ENCODE peak calls at places on chromosome 10, in five cellular contexts. H is CD8-positive, alpha-beta T cell; F is A549; Z is A673; N is hepatocyte. E is an unnamed sample.

GRCh38 chr10:109205929-109206585 is 717.3 kb downstream of the XPNPEP1 start:
- DNase-seq in Z (peak; percentile 82), F (no peak), H (no peak), N (peak; percentile 49), E (no peak)

GRCh38 chr10:114748270-114748669 is 73.3 kb upstream of the FHIP2A start:
- DNase-seq in N (no peak), Z (no peak), H (no peak), F (no peak), E (no peak)

GRCh38 chr10:80260295-80261243 is 28.9 kb downstream of the MAT1A start:
- DNase-seq in Z (peak; percentile 56), F (peak; percentile 43), N (no peak), H (peak; percentile 33), E (no peak)

GRCh38 chr10:17022399-17022798 is 107.2 kb downstream of the CUBN start:
- DNase-seq in N (no peak), H (no peak), Z (no peak), F (no peak), E (no peak)

GRCh38 chr10:1581189-1581588 is 156.1 kb downstream of the ADARB2 start:
- DNase-seq in H (no peak), Z (no peak), N (no peak), F (no peak), E (no peak)

GRCh38 chr10:12314836-12315235 is 34.5 kb upstream of the CAMK1D start:
- DNase-seq in F (no peak), Z (no peak), N (no peak), H (no peak), E (no peak)

GRCh38 chr10:47060356-47060755 is 149.1 kb downstream of the PTPN20 start:
- DNase-seq in F (no peak), N (no peak), Z (no peak), H (no peak), E (no peak)

GRCh38 chr10:70587045-70587658 is 15.4 kb downstream of the PRF1 start:
- DNase-seq in H (no peak), F (no peak), Z (no peak), N (no peak), E (no peak)

GRCh38 chr10:68111580-68111979 is 2.3 kb downstream of the MYPN start:
- DNase-seq in H (no peak), Z (no peak), N (no peak), F (no peak), E (no peak)

GRCh38 chr10:34178196-34178595 is 636.9 kb downstream of the PARD3 start:
- DNase-seq in Z (peak; percentile 37), H (no peak), F (no peak), N (no peak), E (no peak)

GRCh38 chr10:18886102-18886501 is 162.5 kb upstream of the MALRD1 start:
- DNase-seq in N (peak; percentile 26), Z (peak; percentile 42), F (no peak), H (no peak), E (no peak)

GRCh38 chr10:75705426-75705825 is 274.0 kb downstream of the LRMDA start:
- DNase-seq in H (no peak), F (no peak), N (no peak), Z (no peak), E (no peak)

GRCh38 chr10:57096044-57096443 is 735.0 kb upstream of the ZWINT start:
- DNase-seq in N (no peak), F (no peak), Z (no peak), H (no peak), E (no peak)

GRCh38 chr10:79242620-79243152 is 104.6 kb upstream of the PPIF start:
- DNase-seq in H (peak; percentile 46), F (no peak), Z (peak; percentile 94), N (peak; percentile 85), E (peak; percentile 14)

GRCh38 chr10:106711313-106711906 is 453.1 kb downstream of the SORCS1 start:
- DNase-seq in N (peak; percentile 65), F (peak; percentile 11), H (no peak), Z (peak; percentile 70), E (no peak)

GRCh38 chr10:23293145-23293724 is 51.4 kb downstream of the C10orf67 start:
- DNase-seq in H (no peak), N (peak; percentile 59), F (peak; percentile 10), Z (peak; percentile 83), E (no peak)

GRCh38 chr10:66925896-66926719 is at the start of gene LRRTM3:
- DNase-seq in Z (peak; percentile 83), H (no peak), N (peak; percentile 87), F (peak; percentile 47), E (no peak)

GRCh38 chr10:67923551-67923950 is 39.1 kb downstream of the SIRT1 start:
- DNase-seq in N (no peak), Z (no peak), H (no peak), F (no peak), E (no peak)

GRCh38 chr10:110411047-110411410 is 86.7 kb upstream of the DUSP5 start:
- DNase-seq in F (no peak), Z (no peak), H (no peak), N (no peak), E (no peak)

GRCh38 chr10:113566888-113567287 is 14.0 kb downstream of the HABP2 start:
- DNase-seq in N (no peak), H (no peak), Z (no peak), F (no peak), E (no peak)

GRCh38 chr10:72812798-72813430 is 80.6 kb upstream of the OIT3 start:
- DNase-seq in N (peak; percentile 15), F (peak; percentile 15), Z (no peak), H (no peak), E (no peak)

DNA sequence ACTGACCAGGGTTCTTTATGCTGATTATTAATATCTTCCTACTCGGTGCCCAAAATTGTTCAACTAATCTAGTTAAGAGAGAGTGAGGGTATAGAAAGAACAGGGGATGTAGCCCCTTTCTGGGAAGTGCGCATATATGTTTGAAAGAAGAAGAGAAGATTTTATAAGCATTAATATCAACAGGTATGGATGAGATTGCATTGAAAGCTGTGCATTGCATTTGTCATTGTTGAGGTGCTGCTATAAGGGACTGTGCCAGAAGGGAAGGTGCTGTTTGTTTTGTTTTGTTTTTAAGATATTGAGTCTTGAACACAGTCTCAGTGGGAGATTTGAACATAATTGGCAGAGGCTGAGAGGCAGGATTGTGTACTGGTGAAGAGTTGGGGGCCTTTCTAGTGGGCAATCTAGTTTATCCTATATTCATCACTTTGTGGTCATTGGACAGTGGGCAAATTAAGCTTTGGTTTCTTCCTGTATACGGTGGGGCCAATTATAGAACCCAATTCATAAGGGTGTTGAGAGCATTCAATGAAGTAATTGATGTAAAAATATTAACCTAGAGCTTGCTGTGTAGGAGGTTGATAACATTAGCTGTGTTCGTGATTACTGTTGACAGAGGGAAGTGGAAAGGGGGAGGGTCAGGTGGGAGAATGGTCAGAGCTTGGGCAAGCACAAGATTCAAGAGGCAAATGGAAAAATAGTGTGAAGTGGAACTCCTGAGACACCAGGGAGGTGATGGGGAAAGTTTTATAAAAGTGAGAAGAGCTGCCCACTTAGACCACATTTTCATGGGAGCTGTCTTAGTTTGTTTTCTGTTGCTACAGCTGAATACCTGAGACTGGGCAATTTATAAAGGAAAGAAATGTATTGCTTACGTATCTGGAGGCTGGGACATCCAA is 19.9 kb upstream of the PCGF5 start:
- DNase-seq in H (no peak), F (no peak), N (no peak), Z (no peak), E (no peak)
- H3K4me1 ChIP-seq in H (peaks cover 66% of the 10 kb centered on the region), F (peaks cover 22% of the 10 kb centered on the region), N (no peaks in the 10 kb centered on the region), Z (no peaks in the 10 kb centered on the region), E (peaks cover 40% of the 10 kb centered on the region)

DNA sequence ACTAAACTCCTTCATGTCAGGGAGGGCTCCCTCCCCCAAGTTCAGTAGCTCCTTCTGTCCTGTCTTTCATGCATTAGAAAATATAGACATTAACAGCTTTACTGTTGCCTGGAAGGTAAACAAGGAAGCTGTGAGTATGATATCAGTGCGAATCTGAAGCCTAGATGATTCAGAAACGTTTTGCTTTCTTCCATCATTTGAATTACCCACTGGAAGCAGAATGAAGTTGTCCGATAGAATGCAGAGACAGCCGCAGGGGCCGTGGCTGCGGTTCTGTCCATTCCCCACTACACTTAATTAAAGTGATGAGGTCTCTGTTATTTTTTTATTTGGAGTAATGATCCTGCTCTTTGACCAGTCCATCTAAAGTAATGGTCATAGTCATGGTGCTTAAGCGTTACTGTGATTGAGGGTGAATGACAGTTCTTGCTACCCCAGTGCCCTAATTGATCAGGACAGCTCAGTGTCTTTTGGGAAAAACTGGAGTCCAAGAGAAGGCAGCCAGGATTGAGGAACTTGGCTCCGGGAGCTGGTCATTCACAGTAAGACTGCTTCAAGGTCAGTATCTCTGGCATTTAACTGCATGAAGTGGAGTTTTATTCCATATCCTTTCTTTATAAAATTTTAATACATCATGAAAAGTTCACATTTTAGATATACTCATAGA is 69.9 kb downstream of the PTPRE start:
- DNase-seq in H (no peak), N (no peak), Z (no peak), F (no peak), E (no peak)
- H3K4me3 ChIP-seq in H (no peak overlapping the region), N (no peak overlapping the region), Z (no peak overlapping the region), F (no peak overlapping the region), E (no peak overlapping the region)

DNA sequence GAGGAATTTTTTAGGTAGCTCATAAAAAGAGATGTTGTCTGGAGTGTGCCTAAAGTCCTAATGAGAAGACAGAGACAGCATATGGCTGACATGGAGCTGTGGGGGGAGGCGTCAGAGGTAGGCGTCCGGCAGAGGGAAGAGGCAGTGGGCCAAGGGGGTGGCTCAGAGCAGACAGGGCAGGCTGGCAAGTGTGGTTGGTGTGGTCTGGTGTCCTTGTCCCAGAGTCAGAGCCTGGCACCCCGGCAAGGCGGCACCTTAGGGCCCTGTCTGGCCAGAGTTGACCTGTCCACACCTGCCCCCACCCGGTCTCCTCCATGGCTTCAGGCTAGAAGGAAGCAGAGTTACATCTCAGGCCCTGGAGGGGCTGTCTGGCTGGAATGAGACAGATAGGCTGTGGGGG is 220.3 kb upstream of the ZNF32 start:
- DNase-seq in Z (no peak), F (no peak), N (no peak), H (no peak), E (no peak)
- H3K27ac ChIP-seq in Z (no peak overlapping the region), F (no peak overlapping the region), N (peak overlapping the region; percentile 57), H (no peak overlapping the region), E (no peak overlapping the region)

GRCh38 chr10:132549416-132549815 is 11.8 kb downstream of the INPP5A start:
- DNase-seq in H (no peak), F (no peak), Z (no peak), N (no peak), E (no peak)

GRCh38 chr10:132548869-132549268 is 11.3 kb downstream of the INPP5A start:
- DNase-seq in H (no peak), Z (no peak), F (no peak), N (no peak), E (no peak)

GRCh38 chr10:132551808-132552130 is 14.2 kb downstream of the INPP5A start:
- DNase-seq in Z (no peak), F (no peak), N (no peak), H (no peak), E (no peak)

GRCh38 chr10:132551093-132551807 is 13.7 kb downstream of the INPP5A start:
- DNase-seq in H (peak; percentile 33), Z (no peak), N (no peak), F (no peak), E (no peak)

GRCh38 chr10:132550366-132551092 is 12.9 kb downstream of the INPP5A start:
- DNase-seq in N (no peak), H (no peak), Z (no peak), F (no peak), E (no peak)
- H3K4me1 ChIP-seq in N (peaks cover 5% of the 10 kb centered on the region), H (peaks cover 48% of the 10 kb centered on the region), Z (peaks cover 11% of the 10 kb centered on the region), F (no peaks in the 10 kb centered on the region), E (peaks cover 19% of the 10 kb centered on the region)

GRCh38 chr10:21514101-21514807 is 11.2 kb downstream of the SKIDA1 start:
- DNase-seq in F (no peak), N (no peak), H (no peak), Z (no peak), E (no peak)
- H3K4me3 ChIP-seq in F (no peak overlapping the region), N (peak overlapping the region; percentile 57), H (no peak overlapping the region), Z (no peak overlapping the region), E (no peak overlapping the region)

E was measured in effector memory CD4-positive, alpha-beta T cell.